ENCODE peak calls at places on chromosome 13, in five cellular contexts. D is lower lobe of right lung, K is tibial artery, H is BE2C, V is SK-N-SH. X is an unnamed sample. For H3K4me1, the result is how much of the 10 kb centered on the place peaks cover.

GRCh38 chr13:85616275-85616674 is 182.9 kb downstream of the SLITRK6 start:
- DNase-seq in D (no peak), K (no peak), H (no peak), V (no peak), X (no peak)

GRCh38 chr13:23987331-23987730 is 90.0 kb upstream of the C1QTNF9B start:
- DNase-seq in D (no peak), K (no peak), H (no peak), V (no peak), X (no peak)

GRCh38 chr13:35164324-35164932 is 222.4 kb downstream of the NBEA start:
- DNase-seq in D (no peak), K (no peak), H (no peak), V (peak), X (no peak)

GRCh38 chr13:41361501-41361900 is 50.4 kb downstream of the NAA16 start:
- DNase-seq in D (no peak), K (no peak), H (no peak), V (no peak), X (no peak)

GRCh38 chr13:33284916-33285315 is 639 bp downstream of the STARD13 start:
- DNase-seq in D (no peak), K (no peak), H (no peak), V (no peak), X (no peak)

GRCh38 chr13:47480941-47481340 is 520.1 kb downstream of the SUCLA2 start:
- DNase-seq in D (no peak), K (no peak), H (no peak), V (no peak), X (no peak)

GRCh38 chr13:100069278-100069677 is 19.6 kb upstream of the PCCA start:
- DNase-seq in D (no peak), K (no peak), H (no peak), V (no peak), X (no peak)

GRCh38 chr13:27658569-27658968 is 36.9 kb downstream of the POLR1D start:
- DNase-seq in D (no peak), K (no peak), H (no peak), V (no peak), X (no peak)

GRCh38 chr13:84366484-84366883 is 484.2 kb upstream of the SLITRK1 start:
- DNase-seq in D (no peak), K (no peak), H (no peak), V (no peak), X (no peak)

GRCh38 chr13:62320129-62320724 is 904.6 kb upstream of the PCDH20 start:
- DNase-seq in D (no peak), K (no peak), H (peak), V (peak), X (no peak)

GRCh38 chr13:29993716-29994488 is 143.5 kb upstream of the UBL3 start:
- DNase-seq in D (no peak), K (no peak), H (no peak), V (no peak), X (no peak)

GRCh38 chr13:21344662-21345176 is 114.4 kb downstream of the ZDHHC20 start:
- DNase-seq in D (no peak), K (no peak), H (no peak), V (no peak), X (no peak)

GRCh38 chr13:32537580-32538233 is 888 bp downstream of the N4BP2L2 start:
- DNase-seq in D (peak), K (peak), H (peak), V (no peak), X (peak)

GRCh38 chr13:62702502-62702901 is 1286.9 kb upstream of the PCDH20 start:
- DNase-seq in D (no peak), K (no peak), H (peak), V (peak), X (no peak)

GRCh38 chr13:40549500-40550094 is 116.8 kb downstream of the FOXO1 start:
- DNase-seq in D (no peak), K (peak), H (no peak), V (no peak), X (no peak)

GRCh38 chr13:86725105-86725504 is 925.9 kb upstream of the SLITRK6 start:
- DNase-seq in D (no peak), K (no peak), H (no peak), V (peak), X (no peak)

GRCh38 chr13:73250061-73250460 is 191.3 kb downstream of the KLF5 start:
- DNase-seq in D (no peak), K (no peak), H (no peak), V (no peak), X (no peak)

GRCh38 chr13:73248711-73249580 is 190.1 kb downstream of the KLF5 start:
- DNase-seq in D (no peak), K (no peak), H (no peak), V (peak), X (peak)

GRCh38 chr13:73248154-73248553 is 189.3 kb downstream of the KLF5 start:
- DNase-seq in D (no peak), K (no peak), H (no peak), V (no peak), X (no peak)

GRCh38 chr13:73254827-73255226 is 196.0 kb downstream of the KLF5 start:
- DNase-seq in D (no peak), K (no peak), H (no peak), V (no peak), X (no peak)

GRCh38 chr13:73251866-73252265 is 193.1 kb downstream of the KLF5 start:
- DNase-seq in D (no peak), K (no peak), H (no peak), V (no peak), X (no peak)
- H3K4me3 ChIP-seq in D (no peak), K (no peak), H (no peak), V (no peak), X (no peak)

GRCh38 chr13:91813255-91813654 is 414.8 kb downstream of the GPC5 start:
- DNase-seq in D (no peak), K (no peak), H (peak), V (peak), X (no peak)

GRCh38 chr13:91817250-91817649 is 418.8 kb downstream of the GPC5 start:
- DNase-seq in D (no peak), K (no peak), H (no peak), V (peak), X (no peak)
- TF ChIP-seq CTCF in D (peak), K (no peak), H (peak), V (peak), X (no peak)

GRCh38 chr13:44386932-44387556 is 13.4 kb downstream of the SERP2 start:
- DNase-seq in D (no peak), K (no peak), H (no peak), V (no peak), X (no peak)

GRCh38 chr13:44383945-44384344 is 10.3 kb downstream of the SERP2 start:
- DNase-seq in D (no peak), K (no peak), H (no peak), V (no peak), X (no peak)

GRCh38 chr13:44385847-44386246 is 12.2 kb downstream of the SERP2 start:
- DNase-seq in D (no peak), K (no peak), H (no peak), V (no peak), X (no peak)

GRCh38 chr13:44384778-44385177 is 11.2 kb downstream of the SERP2 start:
- DNase-seq in D (no peak), K (no peak), H (no peak), V (no peak), X (no peak)

DNA sequence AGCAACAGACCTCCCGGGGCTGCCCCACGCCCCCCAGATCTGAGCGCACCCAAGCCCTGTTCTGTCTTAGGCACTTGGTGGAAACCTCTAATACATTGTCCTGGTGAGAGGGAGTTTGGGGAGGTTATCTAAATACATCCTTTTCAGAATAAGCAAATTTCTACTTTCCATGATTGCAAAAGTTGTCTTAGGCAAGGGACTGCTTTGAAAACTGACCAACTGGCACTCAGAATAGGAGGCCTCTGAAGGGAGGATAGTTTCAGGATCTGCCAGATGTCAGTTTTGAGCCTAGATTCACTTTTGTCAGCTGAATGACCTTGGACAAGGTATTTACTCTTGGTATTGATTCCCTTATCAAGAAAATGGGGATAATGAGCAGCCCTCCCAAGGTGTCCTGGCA is 11.8 kb downstream of the SERP2 start:
- DNase-seq in D (no peak), K (no peak), H (no peak), V (no peak), X (no peak)
- H3K4me1 ChIP-seq in D (under half), K (under half), H (under half), V (under half), X (under half)

GRCh38 chr13:52009985-52010384 is 1.3 kb downstream of the ATP7B start:
- DNase-seq in D (no peak), K (no peak), H (no peak), V (no peak), X (no peak)
- H3K4me3 ChIP-seq in D (peak), K (no peak), H (no peak), V (no peak), X (no peak)

DNA sequence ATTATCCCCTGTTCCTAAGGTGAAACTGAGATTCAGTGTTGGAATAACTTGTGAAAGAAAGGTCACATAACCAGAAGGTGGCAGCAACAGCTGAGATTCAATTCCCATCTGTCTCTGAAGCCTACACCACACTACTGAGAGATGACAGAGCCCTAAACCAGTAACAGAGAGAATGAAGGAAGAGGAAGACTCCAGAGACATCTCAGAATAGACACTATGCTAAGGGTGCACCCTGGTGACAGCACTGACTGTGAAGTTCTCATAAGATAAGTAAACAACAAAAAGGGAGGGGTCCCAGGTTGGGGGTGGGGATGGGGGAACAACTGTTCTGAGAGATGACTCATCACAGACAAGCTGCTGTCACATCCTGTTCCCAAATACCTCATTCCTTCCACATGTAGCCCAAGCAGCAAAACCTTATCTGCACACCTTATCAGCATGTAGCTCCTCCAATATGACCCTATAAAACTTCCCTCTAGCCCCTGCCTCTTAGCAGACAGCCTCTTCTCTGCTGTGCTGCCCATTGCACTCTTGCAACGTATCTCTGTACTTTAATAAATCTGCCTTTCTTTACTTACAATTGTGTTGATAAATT is 46.5 kb downstream of the UTP14C start:
- DNase-seq in D (no peak), K (no peak), H (no peak), V (peak), X (no peak)
- TF ChIP-seq CTCF in D (no peak), K (no peak), H (peak), V (peak), X (no peak)

DNA sequence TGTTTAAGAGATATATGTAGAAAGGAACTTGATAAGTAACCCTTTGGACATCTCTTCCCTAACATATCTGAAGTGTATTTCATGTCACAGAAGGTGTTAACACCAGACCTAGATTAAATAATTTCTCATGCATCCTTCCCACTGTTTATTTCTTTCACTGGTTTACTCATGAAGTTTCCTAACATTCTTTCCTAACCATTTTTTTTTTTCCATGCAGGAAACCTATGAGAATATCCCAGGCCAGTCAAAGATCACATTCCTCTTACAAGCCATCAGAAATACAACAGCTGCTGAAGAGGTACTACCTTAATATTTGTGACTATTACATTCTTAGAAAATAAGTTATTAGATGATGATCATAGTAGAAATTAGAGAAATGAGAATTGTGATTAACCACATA is 28.8 kb downstream of the IPO5 start:
- DNase-seq in D (no peak), K (no peak), H (no peak), V (no peak), X (no peak)
- H3K4me1 ChIP-seq in D (under half), K (under half), H (under half), V (under half), X (under half)

DNA sequence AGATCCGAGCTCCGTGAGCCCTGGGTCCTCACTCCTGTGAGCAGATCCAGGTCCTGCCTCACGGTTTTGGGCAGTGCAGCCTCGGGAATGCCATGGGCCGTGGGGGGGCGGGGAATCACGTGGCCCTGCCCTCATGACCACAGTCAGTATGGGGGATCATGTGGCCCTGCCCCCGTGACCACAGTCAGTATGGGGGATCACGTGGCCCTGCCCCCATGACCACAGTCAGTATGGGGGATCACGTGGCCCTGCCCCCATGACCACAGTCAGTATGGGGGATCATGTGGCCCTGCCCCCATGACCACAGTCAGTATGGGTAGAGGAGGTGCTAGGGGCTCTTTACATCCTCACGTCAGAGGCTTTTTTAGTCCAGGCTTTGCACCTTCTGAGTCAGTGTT is 64.3 kb upstream of the F7 start:
- DNase-seq in D (no peak), K (peak), H (no peak), V (no peak), X (no peak)
- H3K4me3 ChIP-seq in D (no peak), K (no peak), H (no peak), V (no peak), X (no peak)

DNA sequence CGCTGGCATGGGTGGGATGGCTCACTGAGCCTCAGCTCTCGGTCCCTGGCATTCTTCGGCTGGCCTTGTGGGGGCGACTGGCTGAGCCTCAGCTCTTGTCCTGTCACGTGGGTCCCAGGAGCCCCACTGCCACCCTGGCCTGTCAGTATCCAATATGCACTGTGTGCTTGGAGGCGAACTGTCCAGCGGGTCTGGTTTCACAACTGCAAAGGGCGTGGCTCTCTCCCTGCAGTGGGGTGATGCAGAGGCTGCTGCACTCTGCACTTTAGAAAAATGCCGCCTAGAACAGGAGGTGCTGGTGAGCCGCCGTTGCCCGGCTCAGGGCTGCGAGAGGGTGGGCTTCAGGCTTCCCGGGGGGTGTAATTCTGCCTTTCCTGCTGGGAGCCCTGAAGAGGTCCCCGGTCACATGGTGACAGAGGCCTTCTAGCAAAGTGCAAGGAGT is 17.0 kb upstream of the TMEM255B start:
- DNase-seq in D (peak), K (peak), H (peak), V (peak), X (peak)
- TF ChIP-seq CTCF in D (peak), K (no peak), H (peak), V (peak), X (no peak)

GRCh38 chr13:114054269-114054668 is 78.2 kb downstream of the RASA3 start:
- DNase-seq in D (no peak), K (no peak), H (peak), V (peak), X (no peak)

GRCh38 chr13:114056205-114057013 is 76.0 kb downstream of the RASA3 start:
- DNase-seq in D (no peak), K (no peak), H (no peak), V (no peak), X (no peak)

GRCh38 chr13:114055766-114056165 is 76.7 kb downstream of the RASA3 start:
- DNase-seq in D (no peak), K (no peak), H (no peak), V (no peak), X (no peak)

GRCh38 chr13:114053026-114053425 is 79.2 kb upstream of the C13orf46 start:
- DNase-seq in D (no peak), K (peak), H (no peak), V (no peak), X (no peak)

DNA sequence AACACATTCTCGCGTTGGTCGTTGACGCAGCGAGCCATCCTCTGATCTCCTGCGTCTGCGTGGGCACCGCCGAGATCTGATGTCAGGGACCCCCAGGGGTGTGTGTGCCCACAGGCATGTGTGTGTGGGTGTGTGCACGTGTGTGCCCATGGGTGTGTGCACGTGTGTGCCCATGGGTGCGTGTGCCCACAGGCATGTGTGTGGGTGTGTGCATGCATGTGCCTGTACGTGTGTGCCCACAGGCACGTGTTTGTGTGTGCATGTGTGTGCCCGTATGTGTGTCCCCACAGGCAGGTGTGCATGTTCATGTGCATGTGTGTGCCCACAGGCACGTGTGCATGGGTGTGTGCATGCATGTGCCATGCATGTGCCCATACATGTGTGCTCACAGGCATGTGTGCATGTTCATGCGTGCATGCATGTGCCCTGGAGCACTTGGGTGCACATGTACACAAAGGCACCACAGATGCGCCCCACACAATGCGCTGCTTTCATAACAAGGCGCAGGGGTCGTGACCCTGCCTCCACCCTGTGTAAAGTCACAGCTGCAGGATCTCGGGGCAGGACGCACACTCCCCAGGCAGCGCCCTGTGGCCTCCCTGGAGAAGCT is 77.5 kb downstream of the RASA3 start:
- DNase-seq in D (no peak), K (no peak), H (no peak), V (no peak), X (peak)
- H3K4me1 ChIP-seq in D (under half), K (under half), H (under half), V (under half), X (under half)